ENCODE peak calls at places on chromosomes 1 and 21, in four cellular contexts. S is SJSA1, N is activated T-cell treated with anti-CD3 and anti-CD28 coated beads for 1 hour, G is NCI-H526. B is an unnamed sample.

GRCh38 chr1:20179369-20180172 is 6.3 kb upstream of the UBXN10 start:
- DNase-seq in S (no peak), N (no peak), G (no peak), B (no peak)

GRCh38 chr1:240562111-240562590 is 49.8 kb downstream of the GREM2 start:
- DNase-seq in S (no peak), N (no peak), G (no peak), B (peak; percentile 55)

GRCh38 chr1:95096218-95096841 is 20.8 kb upstream of the TLCD4 start:
- DNase-seq in S (no peak), N (no peak), G (no peak), B (no peak)

GRCh38 chr1:110060034-110060661 is 10.3 kb downstream of the ALX3 start:
- DNase-seq in S (peak; percentile 24), N (peak; percentile 73), G (peak; percentile 50), B (peak; percentile 77)

GRCh38 chr1:51570063-51570720 is 46.7 kb upstream of the OSBPL9 start:
- DNase-seq in S (no peak), N (no peak), G (no peak), B (no peak)

GRCh38 chr1:113519561-113519960 is 129.2 kb downstream of the MAGI3 start:
- DNase-seq in S (no peak), N (no peak), G (no peak), B (no peak)

GRCh38 chr1:44454704-44455103 is 49.6 kb downstream of the RNF220 start:
- DNase-seq in S (no peak), N (no peak), G (no peak), B (no peak)

GRCh38 chr1:196324345-196324744 is 283.9 kb downstream of the KCNT2 start:
- DNase-seq in S (no peak), N (no peak), G (no peak), B (peak; percentile 24)

GRCh38 chr21:31999810-32000468 is 127.1 kb downstream of the HUNK start:
- DNase-seq in S (no peak), N (no peak), G (no peak), B (no peak)

GRCh38 chr21:33286600-33287456 is 20.7 kb downstream of the IL10RB start:
- DNase-seq in S (peak; percentile 93), N (no peak), G (no peak), B (no peak)

GRCh38 chr1:200294241-200294640 is 115.6 kb downstream of the ZNF281 start:
- DNase-seq in S (no peak), N (no peak), G (no peak), B (peak; percentile 77)

GRCh38 chr1:155207578-155208405 is at the start of gene THBS3:
- DNase-seq in S (no peak), N (no peak), G (peak; percentile 66), B (peak; percentile 67)

GRCh38 chr21:32380940-32381339 is 11.9 kb downstream of the URB1 start:
- DNase-seq in S (no peak), N (no peak), G (no peak), B (no peak)

GRCh38 chr1:88976235-88976634 is 16.2 kb downstream of the KYAT3 start:
- DNase-seq in S (no peak), N (no peak), G (no peak), B (no peak)

GRCh38 chr1:205543351-205544305 is 39.2 kb downstream of the CDK18 start:
- DNase-seq in S (peak; percentile 67), N (no peak), G (peak; percentile 23), B (peak; percentile 97)

GRCh38 chr1:66917476-66917875 is 7.2 kb downstream of the DNAI4 start:
- DNase-seq in S (no peak), N (no peak), G (no peak), B (no peak)

GRCh38 chr1:34361781-34362357 is 185.2 kb downstream of the C1orf94 start:
- DNase-seq in S (no peak), N (no peak), G (no peak), B (no peak)

GRCh38 chr1:181083842-181084605 is 4.5 kb upstream of the IER5 start:
- DNase-seq in S (peak; percentile 32), N (peak; percentile 40), G (peak; percentile 80), B (peak; percentile 91)

GRCh38 chr1:30365596-30365995 is 357.8 kb downstream of the MATN1 start:
- DNase-seq in S (no peak), N (no peak), G (no peak), B (no peak)